ENCODE peak calls at places on chromosomes 5 and 9, in eight cellular contexts. One of them, this sample, is unnamed.

GRCh38 chr5:2742921-2743679 is 8.4 kb downstream of the IRX2 start:
- DNase-seq in T-helper 22 cell: no peak
- DNase-seq in NB4: no peak
- DNase-seq in LNCaP clone FGC: no peak
- DNase-seq in HFFc6: no peak
- DNase-seq in AG04450: no peak
- DNase-seq in HCEC 1CT: no peak
- DNase-seq in GM03348: peak
- DNase-seq in this sample: no peak

GRCh38 chr5:143033535-143034260 is 263.5 kb downstream of the ARHGAP26 start:
- DNase-seq in AG04450: peak
- DNase-seq in LNCaP clone FGC: no peak
- DNase-seq in NB4: no peak
- DNase-seq in HFFc6: peak
- DNase-seq in HCEC 1CT: peak
- DNase-seq in GM03348: peak
- DNase-seq in T-helper 22 cell: no peak
- DNase-seq in this sample: no peak

GRCh38 chr9:107067715-107068416 is 204.9 kb downstream of the ZNF462 start:
- DNase-seq in HCEC 1CT: no peak
- DNase-seq in GM03348: no peak
- DNase-seq in AG04450: no peak
- DNase-seq in LNCaP clone FGC: peak
- DNase-seq in T-helper 22 cell: no peak
- DNase-seq in HFFc6: no peak
- DNase-seq in NB4: no peak
- DNase-seq in this sample: no peak

GRCh38 chr5:65771266-65771665 is 49.3 kb downstream of the NLN start:
- DNase-seq in AG04450: no peak
- DNase-seq in HFFc6: no peak
- DNase-seq in HCEC 1CT: no peak
- DNase-seq in GM03348: no peak
- DNase-seq in NB4: no peak
- DNase-seq in LNCaP clone FGC: no peak
- DNase-seq in T-helper 22 cell: no peak
- DNase-seq in this sample: no peak

GRCh38 chr5:61313960-61314681 is 17.9 kb upstream of the ZSWIM6 start:
- DNase-seq in HCEC 1CT: peak
- DNase-seq in NB4: peak
- DNase-seq in LNCaP clone FGC: no peak
- DNase-seq in HFFc6: peak
- DNase-seq in T-helper 22 cell: no peak
- DNase-seq in AG04450: peak
- DNase-seq in GM03348: peak
- DNase-seq in this sample: no peak

GRCh38 chr9:89359636-89360315 is 41.5 kb downstream of the SECISBP2 start:
- DNase-seq in HFFc6: peak
- DNase-seq in NB4: no peak
- DNase-seq in LNCaP clone FGC: no peak
- DNase-seq in T-helper 22 cell: no peak
- DNase-seq in AG04450: no peak
- DNase-seq in HCEC 1CT: no peak
- DNase-seq in GM03348: no peak
- DNase-seq in this sample: no peak

GRCh38 chr5:36573441-36573840 is 33.0 kb upstream of the SLC1A3 start:
- DNase-seq in AG04450: peak
- DNase-seq in GM03348: peak
- DNase-seq in NB4: no peak
- DNase-seq in HFFc6: peak
- DNase-seq in LNCaP clone FGC: no peak
- DNase-seq in HCEC 1CT: peak
- DNase-seq in T-helper 22 cell: no peak
- DNase-seq in this sample: no peak

GRCh38 chr5:1016036-1016435 is 7.4 kb downstream of the NKD2 start:
- DNase-seq in HCEC 1CT: no peak
- DNase-seq in NB4: no peak
- DNase-seq in AG04450: no peak
- DNase-seq in GM03348: no peak
- DNase-seq in T-helper 22 cell: no peak
- DNase-seq in HFFc6: no peak
- DNase-seq in LNCaP clone FGC: no peak
- DNase-seq in this sample: no peak

GRCh38 chr9:135156525-135157510 is 69.3 kb downstream of the OLFM1 start:
- DNase-seq in HFFc6: peak
- DNase-seq in T-helper 22 cell: no peak
- DNase-seq in AG04450: no peak
- DNase-seq in GM03348: peak
- DNase-seq in NB4: peak
- DNase-seq in LNCaP clone FGC: peak
- DNase-seq in HCEC 1CT: no peak
- DNase-seq in this sample: no peak

GRCh38 chr5:115181757-115182156 is 12.0 kb upstream of the TRIM36 start:
- DNase-seq in LNCaP clone FGC: no peak
- DNase-seq in GM03348: no peak
- DNase-seq in HCEC 1CT: no peak
- DNase-seq in HFFc6: no peak
- DNase-seq in T-helper 22 cell: no peak
- DNase-seq in NB4: peak
- DNase-seq in AG04450: no peak
- DNase-seq in this sample: no peak

GRCh38 chr5:73541981-73542380 is 23.5 kb downstream of the ANKRA2 start:
- DNase-seq in GM03348: no peak
- DNase-seq in AG04450: no peak
- DNase-seq in T-helper 22 cell: no peak
- DNase-seq in LNCaP clone FGC: peak
- DNase-seq in NB4: no peak
- DNase-seq in HFFc6: no peak
- DNase-seq in HCEC 1CT: no peak
- DNase-seq in this sample: no peak

GRCh38 chr5:82517544-82517943 is 239.4 kb upstream of the RPS23 start:
- DNase-seq in LNCaP clone FGC: no peak
- DNase-seq in HFFc6: no peak
- DNase-seq in GM03348: no peak
- DNase-seq in T-helper 22 cell: no peak
- DNase-seq in HCEC 1CT: no peak
- DNase-seq in AG04450: no peak
- DNase-seq in NB4: no peak
- DNase-seq in this sample: no peak

GRCh38 chr9:6711403-6711802 is 46.4 kb upstream of the KDM4C start:
- DNase-seq in HCEC 1CT: peak
- DNase-seq in NB4: no peak
- DNase-seq in HFFc6: peak
- DNase-seq in AG04450: peak
- DNase-seq in LNCaP clone FGC: no peak
- DNase-seq in GM03348: peak
- DNase-seq in T-helper 22 cell: no peak
- DNase-seq in this sample: no peak

GRCh38 chr9:135030711-135031245 is 56.7 kb upstream of the OLFM1 start:
- DNase-seq in GM03348: no peak
- DNase-seq in HFFc6: no peak
- DNase-seq in T-helper 22 cell: no peak
- DNase-seq in NB4: no peak
- DNase-seq in HCEC 1CT: no peak
- DNase-seq in LNCaP clone FGC: no peak
- DNase-seq in AG04450: no peak
- DNase-seq in this sample: no peak

GRCh38 chr9:136943291-136944093 is 1.0 kb downstream of the FBXW5 start:
- DNase-seq in HCEC 1CT: no peak
- DNase-seq in AG04450: no peak
- DNase-seq in NB4: peak
- DNase-seq in GM03348: no peak
- DNase-seq in LNCaP clone FGC: no peak
- DNase-seq in HFFc6: peak
- DNase-seq in T-helper 22 cell: no peak
- DNase-seq in this sample: peak

GRCh38 chr5:139749242-139749641 is 46.4 kb upstream of the PSD2 start:
- DNase-seq in GM03348: no peak
- DNase-seq in HCEC 1CT: no peak
- DNase-seq in AG04450: no peak
- DNase-seq in T-helper 22 cell: no peak
- DNase-seq in HFFc6: no peak
- DNase-seq in LNCaP clone FGC: no peak
- DNase-seq in NB4: no peak
- DNase-seq in this sample: no peak

GRCh38 chr5:156920042-156920860 is 42.8 kb downstream of the TIMD4 start:
- DNase-seq in GM03348: no peak
- DNase-seq in HFFc6: no peak
- DNase-seq in HCEC 1CT: no peak
- DNase-seq in T-helper 22 cell: no peak
- DNase-seq in NB4: no peak
- DNase-seq in LNCaP clone FGC: no peak
- DNase-seq in AG04450: no peak
- DNase-seq in this sample: no peak

GRCh38 chr9:19641046-19641445 is 147.8 kb downstream of the SLC24A2 start:
- DNase-seq in LNCaP clone FGC: no peak
- DNase-seq in HCEC 1CT: peak
- DNase-seq in HFFc6: no peak
- DNase-seq in AG04450: no peak
- DNase-seq in T-helper 22 cell: no peak
- DNase-seq in NB4: peak
- DNase-seq in GM03348: peak
- DNase-seq in this sample: no peak

GRCh38 chr5:34672196-34672595 is 16.1 kb downstream of the RAI14 start:
- DNase-seq in HFFc6: no peak
- DNase-seq in AG04450: no peak
- DNase-seq in LNCaP clone FGC: no peak
- DNase-seq in NB4: no peak
- DNase-seq in GM03348: no peak
- DNase-seq in HCEC 1CT: no peak
- DNase-seq in T-helper 22 cell: no peak
- DNase-seq in this sample: no peak

GRCh38 chr9:34522091-34522887 is 501 bp downstream of the ENHO start:
- DNase-seq in GM03348: no peak
- DNase-seq in HFFc6: no peak
- DNase-seq in T-helper 22 cell: no peak
- DNase-seq in LNCaP clone FGC: no peak
- DNase-seq in AG04450: no peak
- DNase-seq in HCEC 1CT: no peak
- DNase-seq in NB4: peak
- DNase-seq in this sample: no peak

GRCh38 chr5:455806-456205 is 12.8 kb downstream of the EXOC3 start:
- DNase-seq in AG04450: no peak
- DNase-seq in NB4: no peak
- DNase-seq in T-helper 22 cell: no peak
- DNase-seq in HFFc6: no peak
- DNase-seq in LNCaP clone FGC: no peak
- DNase-seq in HCEC 1CT: no peak
- DNase-seq in GM03348: no peak
- DNase-seq in this sample: peak

GRCh38 chr5:141533897-141534296 is 45.0 kb downstream of the PCDHGC5 start:
- DNase-seq in HFFc6: no peak
- DNase-seq in GM03348: peak
- DNase-seq in LNCaP clone FGC: no peak
- DNase-seq in T-helper 22 cell: no peak
- DNase-seq in NB4: no peak
- DNase-seq in AG04450: no peak
- DNase-seq in HCEC 1CT: peak
- DNase-seq in this sample: no peak

GRCh38 chr9:14389146-14389545 is 75.2 kb upstream of the NFIB start:
- DNase-seq in LNCaP clone FGC: no peak
- DNase-seq in HFFc6: no peak
- DNase-seq in NB4: no peak
- DNase-seq in AG04450: no peak
- DNase-seq in T-helper 22 cell: no peak
- DNase-seq in GM03348: no peak
- DNase-seq in HCEC 1CT: no peak
- DNase-seq in this sample: no peak

GRCh38 chr9:93308158-93308602 is 124.2 kb downstream of the WNK2 start:
- DNase-seq in LNCaP clone FGC: no peak
- DNase-seq in HCEC 1CT: no peak
- DNase-seq in HFFc6: no peak
- DNase-seq in GM03348: no peak
- DNase-seq in AG04450: no peak
- DNase-seq in T-helper 22 cell: no peak
- DNase-seq in NB4: no peak
- DNase-seq in this sample: no peak

GRCh38 chr5:173689171-173689676 is 72.8 kb upstream of the BOD1 start:
- DNase-seq in HCEC 1CT: no peak
- DNase-seq in AG04450: no peak
- DNase-seq in NB4: no peak
- DNase-seq in LNCaP clone FGC: no peak
- DNase-seq in T-helper 22 cell: no peak
- DNase-seq in HFFc6: no peak
- DNase-seq in GM03348: no peak
- DNase-seq in this sample: no peak